ENCODE peak calls at places on chromosomes 4 and X, in seven cellular contexts. R is Daoy, L is naive B cell, K is A673, M is neural crest cell, D is astrocyte of the hippocampus, Z is fibroblast of mammary gland. X is an unnamed sample.
A peak's percentile ranks its signal among the peaks of the same experiment; 100 is the strongest.

GRCh38 chr4:14091966-14092365 is 464.4 kb upstream of the BOD1L1 start:
- DNase-seq in L (no peak), R (no peak), K (no peak), Z (peak; percentile 52), M (no peak), D (no peak), X (no peak)

GRCh38 chr4:145912391-145912790 is 26.2 kb downstream of the ZNF827 start:
- DNase-seq in L (no peak), R (no peak), D (no peak), K (no peak), M (no peak), Z (peak; percentile 63), X (no peak)

GRCh38 chr4:52877006-52877405 is 14.9 kb downstream of the RASL11B start:
- DNase-seq in K (no peak), D (no peak), M (no peak), R (no peak), Z (no peak), L (no peak), X (no peak)

GRCh38 chrX:43655961-43656494 is at the start of gene MAOA:
- DNase-seq in L (no peak), Z (peak; percentile 51), K (peak; percentile 50), M (no peak), D (peak; percentile 40), R (peak; percentile 9), X (peak; percentile 61)

GRCh38 chr4:76904646-76905190 is 6.8 kb upstream of the SOWAHB start:
- DNase-seq in R (no peak), K (no peak), Z (no peak), L (no peak), M (no peak), D (no peak), X (no peak)

GRCh38 chr4:85861064-85861767 is 386.3 kb downstream of the ARHGAP24 start:
- DNase-seq in M (no peak), Z (no peak), L (no peak), R (peak; percentile 3), D (no peak), K (no peak), X (no peak)

GRCh38 chr4:15348236-15348635 is 79.6 kb upstream of the C1QTNF7 start:
- DNase-seq in D (no peak), K (no peak), M (no peak), Z (no peak), R (no peak), L (no peak), X (no peak)

GRCh38 chr4:67871867-67872266 is 11.9 kb downstream of the TMPRSS11D start:
- DNase-seq in M (no peak), L (no peak), D (peak; percentile 56), Z (peak; percentile 72), R (no peak), K (peak; percentile 20), X (peak; percentile 27)

GRCh38 chr4:122633211-122633610 is 12.3 kb upstream of the IL21 start:
- DNase-seq in L (no peak), K (no peak), Z (peak; percentile 8), D (no peak), M (no peak), R (no peak), X (no peak)

GRCh38 chrX:134600714-134601113 is 57.6 kb downstream of the PLAC1 start:
- DNase-seq in R (peak; percentile 37), Z (peak; percentile 79), M (no peak), D (peak; percentile 58), K (no peak), L (no peak), X (no peak)

GRCh38 chr4:183264614-183265013 is 55.5 kb downstream of the CLDN22 start:
- DNase-seq in K (no peak), L (no peak), Z (peak; percentile 32), M (no peak), R (no peak), D (peak; percentile 20), X (no peak)

GRCh38 chr4:147042046-147042445 is 96.4 kb upstream of the TTC29 start:
- DNase-seq in Z (no peak), K (no peak), M (no peak), L (no peak), D (no peak), R (no peak), X (no peak)

GRCh38 chrX:46310815-46311497 is 234.3 kb downstream of the ZNF674 start:
- DNase-seq in Z (no peak), R (no peak), D (no peak), M (no peak), K (no peak), L (no peak), X (no peak)

GRCh38 chr4:94452476-94453300 is 946 bp downstream of the PDLIM5 start:
- DNase-seq in M (peak; percentile 40), D (peak; percentile 88), R (peak; percentile 80), L (peak; percentile 1), K (peak; percentile 44), Z (peak; percentile 86), X (peak; percentile 58)

GRCh38 chr4:26281876-26282275 is 38.9 kb upstream of the RBPJ start:
- DNase-seq in R (no peak), D (no peak), L (no peak), K (no peak), Z (no peak), M (no peak), X (no peak)

GRCh38 chr4:100008048-100008447 is 58.0 kb upstream of the H2AZ1 start:
- DNase-seq in D (peak; percentile 20), L (no peak), K (no peak), M (no peak), R (no peak), Z (peak; percentile 64), X (no peak)

GRCh38 chr4:53105313-53105712 is 243.2 kb downstream of the RASL11B start:
- DNase-seq in Z (no peak), K (no peak), L (no peak), D (no peak), M (no peak), R (no peak), X (no peak)

GRCh38 chrX:105658136-105658535 is 164.2 kb upstream of the NRK start:
- DNase-seq in D (peak; percentile 9), L (no peak), R (peak; percentile 2), M (no peak), K (no peak), Z (peak; percentile 72), X (no peak)

GRCh38 chrX:13077168-13077567 is 32.7 kb upstream of the FAM9C start:
- DNase-seq in R (peak; percentile 30), L (no peak), M (no peak), D (no peak), K (peak; percentile 9), Z (peak; percentile 19), X (no peak)

GRCh38 chrX:100904433-100904832 is 24.3 kb downstream of the XKRX start:
- DNase-seq in R (no peak), L (no peak), K (no peak), M (no peak), Z (no peak), D (no peak), X (no peak)

GRCh38 chr4:170423137-170423536 is 333.4 kb upstream of the AADAT start:
- DNase-seq in R (no peak), L (no peak), K (no peak), M (no peak), D (peak; percentile 10), Z (peak; percentile 96), X (no peak)

GRCh38 chr4:187236491-187236890 is 512.8 kb upstream of the FAT1 start:
- DNase-seq in Z (peak; percentile 48), D (peak; percentile 67), R (peak; percentile 51), L (no peak), K (peak; percentile 4), M (no peak), X (no peak)

GRCh38 chr4:69764311-69764710 is 3.9 kb upstream of the SULT1B1 start:
- DNase-seq in D (no peak), R (no peak), L (no peak), K (peak; percentile 69), Z (peak; percentile 18), M (no peak), X (no peak)

GRCh38 chrX:39946822-39947221 is 150.9 kb downstream of the BCOR start:
- DNase-seq in L (no peak), M (no peak), D (peak; percentile 82), K (peak; percentile 25), Z (peak; percentile 55), R (peak; percentile 86), X (no peak)

GRCh38 chr4:163913571-163913970 is 419.1 kb downstream of the TMA16 start:
- DNase-seq in M (no peak), R (no peak), Z (no peak), D (no peak), L (no peak), K (no peak), X (no peak)

GRCh38 chr4:105462042-105462421 is 11.8 kb downstream of the PPA2 start:
- DNase-seq in D (no peak), K (no peak), L (no peak), Z (no peak), R (no peak), M (no peak), X (no peak)

GRCh38 chr4:1402516-1403101 is 3.6 kb downstream of the NKX1-1 start:
- DNase-seq in K (no peak), R (peak; percentile 5), D (no peak), M (no peak), L (no peak), Z (no peak), X (peak; percentile 82)

GRCh38 chrX:136168929-136169735 is 21.8 kb downstream of the FHL1 start:
- DNase-seq in L (no peak), D (peak; percentile 90), M (peak; percentile 8), K (peak; percentile 58), R (peak; percentile 78), Z (peak; percentile 94), X (peak; percentile 51)

GRCh38 chr4:153651961-153652784 is 31.9 kb upstream of the TLR2 start:
- DNase-seq in R (peak; percentile 13), L (no peak), K (no peak), D (peak; percentile 20), M (no peak), Z (peak; percentile 77), X (no peak)

GRCh38 chrX:30920271-30920670 is 31.2 kb upstream of the TAB3 start:
- DNase-seq in Z (no peak), D (peak; percentile 28), R (no peak), M (no peak), L (no peak), K (no peak), X (no peak)

GRCh38 chrX:139058831-139059495 is 347.4 kb upstream of the FGF13 start:
- DNase-seq in K (no peak), Z (peak; percentile 73), D (peak; percentile 70), L (no peak), M (no peak), R (peak; percentile 68), X (no peak)

GRCh38 chrX:1582686-1583437 is 8.5 kb upstream of the AKAP17A start:
- DNase-seq in R (peak; percentile 81), L (no peak), Z (peak; percentile 18), M (no peak), D (no peak), K (peak; percentile 39), X (no peak)

GRCh38 chr4:5916229-5916628 is 23.3 kb upstream of the CRMP1 start:
- DNase-seq in Z (no peak), M (no peak), R (no peak), K (no peak), D (no peak), L (no peak), X (no peak)